ENCODE peak calls at places on chromosomes 12 and 14, in seven cellular contexts. W, Q, A, O, J, I and V are unnamed samples.

GRCh38 chr12:32091696-32092095 is 15.0 kb upstream of the BICD1 start:
- DNase-seq in W (no peak), Q (no peak), A (no peak), O (no peak), J (peak; percentile 6), I (no peak), V (no peak)

GRCh38 chr12:52245259-52245961 is 12.4 kb downstream of the KRT7 start:
- DNase-seq in W (no peak), Q (no peak), A (no peak), O (no peak), J (no peak), I (no peak), V (no peak)

GRCh38 chr12:46722737-46723136 is 103.1 kb downstream of the SLC38A4 start:
- DNase-seq in W (no peak), Q (peak; percentile 75), A (no peak), O (no peak), J (no peak), I (no peak), V (no peak)

GRCh38 chr14:28280530-28280929 is 486.1 kb upstream of the FOXG1 start:
- DNase-seq in W (no peak), Q (no peak), A (no peak), O (no peak), J (no peak), I (no peak), V (no peak)

GRCh38 chr12:96190403-96191170 is 3.6 kb upstream of the ELK3 start:
- DNase-seq in W (no peak), Q (peak; percentile 81), A (no peak), O (no peak), J (peak; percentile 66), I (no peak), V (no peak)

GRCh38 chr14:22898302-22898894 is 15.4 kb downstream of the REM2 start:
- DNase-seq in W (peak; percentile 74), Q (peak; percentile 87), A (no peak), O (no peak), J (peak; percentile 88), I (no peak), V (peak; percentile 65)

GRCh38 chr12:46368684-46369083 is 3.9 kb downstream of the SLC38A2 start:
- DNase-seq in W (no peak), Q (no peak), A (no peak), O (no peak), J (no peak), I (no peak), V (no peak)

GRCh38 chr14:24443053-24443683 is 592 bp upstream of the SDR39U1 start:
- DNase-seq in W (no peak), Q (no peak), A (no peak), O (no peak), J (no peak), I (no peak), V (no peak)

GRCh38 chr12:53985900-53986685 is 1.1 kb downstream of the HOXC10 start:
- DNase-seq in W (no peak), Q (no peak), A (no peak), O (no peak), J (no peak), I (no peak), V (no peak)

DNA sequence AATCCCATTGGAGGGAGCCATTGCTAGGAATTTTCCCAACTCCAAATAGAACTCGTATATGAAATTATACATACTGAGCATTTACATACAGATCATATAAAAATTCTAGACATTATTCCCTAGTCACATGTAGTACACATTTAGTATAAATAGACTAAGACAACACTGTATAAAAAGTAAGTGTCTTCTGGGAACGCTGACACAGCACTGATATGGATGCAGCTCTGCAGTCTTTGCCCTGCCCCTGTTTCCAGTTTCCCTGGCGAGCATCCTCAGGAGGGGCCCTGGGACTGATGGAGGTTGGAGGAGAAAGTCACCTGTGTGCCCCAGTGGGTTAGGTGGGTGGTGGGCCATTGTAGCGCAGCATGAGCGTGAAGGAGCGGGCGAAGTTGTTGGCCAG is 97.8 kb upstream of the CLMN start:
- DNase-seq in W (no peak), Q (no peak), A (no peak), O (no peak), J (no peak), I (no peak), V (no peak)
- TF ChIP-seq CTCF in W (peak; percentile 19), Q (no peak), A (no peak), O (no peak), J (no peak), I (peak; percentile 27), V (no peak)

GRCh38 chr14:61385002-61385685 is 63.8 kb downstream of the PRKCH start:
- DNase-seq in W (no peak), Q (no peak), A (no peak), O (no peak), J (no peak), I (no peak), V (no peak)

GRCh38 chr14:61379639-61380184 is 58.3 kb downstream of the PRKCH start:
- DNase-seq in W (no peak), Q (no peak), A (no peak), O (no peak), J (no peak), I (no peak), V (no peak)

GRCh38 chr14:61381589-61381988 is 60.2 kb downstream of the PRKCH start:
- DNase-seq in W (no peak), Q (no peak), A (no peak), O (no peak), J (peak; percentile 33), I (no peak), V (peak; percentile 46)

GRCh38 chr14:61382842-61383241 is 61.5 kb downstream of the PRKCH start:
- DNase-seq in W (no peak), Q (no peak), A (no peak), O (no peak), J (no peak), I (no peak), V (no peak)

DNA sequence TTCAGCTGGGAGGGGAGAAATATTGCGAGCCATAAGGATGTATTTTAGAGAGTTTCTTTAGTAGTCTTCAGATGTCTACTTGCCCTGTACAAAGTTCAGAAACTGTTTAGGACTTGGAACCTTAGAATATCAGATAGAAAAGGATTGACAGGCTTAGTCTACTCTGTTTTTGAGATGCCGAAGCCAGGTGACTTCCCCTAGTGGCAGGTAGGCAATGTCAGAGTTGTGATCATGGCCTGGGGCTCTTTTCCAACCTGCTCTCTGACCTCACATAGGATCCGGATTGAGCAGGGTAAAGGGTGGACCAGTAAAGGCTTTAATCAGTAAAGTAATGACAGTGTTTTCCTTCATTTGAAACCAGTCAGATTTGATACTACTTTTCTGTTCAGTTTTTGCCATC is 59.6 kb downstream of the PRKCH start:
- DNase-seq in W (no peak), Q (no peak), A (no peak), O (no peak), J (peak; percentile 12), I (no peak), V (peak; percentile 35)
- TF ChIP-seq CTCF in W (no peak), Q (no peak), A (no peak), O (no peak), J (peak; percentile 36), I (no peak), V (no peak)

GRCh38 chr12:121443193-121443829 is 43.4 kb downstream of the RNF34 start:
- DNase-seq in W (peak; percentile 62), Q (peak; percentile 73), A (peak; percentile 74), O (peak; percentile 89), J (peak; percentile 55), I (no peak), V (peak; percentile 80)
- TF ChIP-seq CTCF in W (peak; percentile 94), Q (peak; percentile 91), A (peak; percentile 75), O (peak; percentile 58), J (peak; percentile 98), I (peak; percentile 96), V (peak; percentile 84)

GRCh38 chr14:95614335-95614734 is 71.9 kb upstream of the TCL1B start:
- DNase-seq in W (no peak), Q (peak; percentile 25), A (no peak), O (no peak), J (peak; percentile 2), I (no peak), V (no peak)

GRCh38 chr14:95609398-95609990 is 74.6 kb downstream of the GLRX5 start:
- DNase-seq in W (peak; percentile 3), Q (peak; percentile 48), A (no peak), O (peak; percentile 71), J (peak; percentile 12), I (no peak), V (peak; percentile 70)

DNA sequence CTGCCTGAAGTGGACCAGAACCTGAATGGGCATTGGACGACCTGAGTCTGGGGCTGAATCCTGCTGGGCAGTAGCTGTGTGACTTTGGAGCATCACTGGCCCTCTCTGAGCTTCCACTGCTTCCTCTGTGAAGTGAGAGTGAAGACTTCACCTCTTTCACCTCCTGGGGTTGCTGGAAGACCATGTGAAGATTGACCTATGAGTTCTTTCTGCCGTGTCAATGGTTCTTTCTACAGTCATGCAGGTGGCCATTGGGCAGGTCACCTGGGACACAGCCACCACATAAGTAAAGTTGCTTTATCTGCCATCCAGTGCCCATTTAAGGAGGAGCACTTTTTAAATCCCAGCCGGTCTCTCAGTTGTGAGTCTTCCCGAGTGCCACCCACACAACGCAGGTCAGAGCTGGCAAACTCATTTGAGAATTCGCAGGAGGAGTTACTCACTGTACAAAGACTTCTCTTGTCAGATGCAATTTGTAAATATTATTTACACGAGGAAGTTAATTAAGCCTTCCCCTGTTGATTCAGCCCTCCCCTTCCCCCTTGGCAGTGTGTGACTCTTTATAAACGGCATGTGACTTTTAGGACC is 74.8 kb upstream of the TCL1B start:
- DNase-seq in W (no peak), Q (no peak), A (no peak), O (no peak), J (peak; percentile 5), I (no peak), V (no peak)
- TF ChIP-seq CTCF in W (no peak), Q (no peak), A (no peak), O (no peak), J (no peak), I (no peak), V (no peak)